ENCODE peak calls at places on chromosomes 5 and 9, in five cellular contexts. Q, D, W, B and K are unnamed samples.

GRCh38 chr9:83444110-83444509 is 94.1 kb downstream of the FRMD3 start:
- DNase-seq in Q (no peak), D (no peak), W (peak; percentile 14), B (no peak), K (no peak)

GRCh38 chr9:27247756-27248155 is 49.2 kb downstream of the EQTN start:
- DNase-seq in Q (no peak), D (peak; percentile 46), W (peak; percentile 57), B (peak; percentile 13), K (no peak)

GRCh38 chr5:55289808-55290207 is 17.7 kb downstream of the DHX29 start:
- DNase-seq in Q (no peak), D (no peak), W (no peak), B (no peak), K (no peak)

GRCh38 chr5:67243349-67243748 is 46.8 kb upstream of the CD180 start:
- DNase-seq in Q (no peak), D (no peak), W (no peak), B (no peak), K (no peak)

GRCh38 chr5:148897842-148898241 is 71.4 kb downstream of the ADRB2 start:
- DNase-seq in Q (no peak), D (no peak), W (no peak), B (no peak), K (no peak)

GRCh38 chr9:12640021-12640587 is 53.1 kb upstream of the TYRP1 start:
- DNase-seq in Q (no peak), D (no peak), W (peak; percentile 41), B (peak; percentile 54), K (no peak)

GRCh38 chr9:136531904-136532798 is 13.7 kb downstream of the NOTCH1 start:
- DNase-seq in Q (no peak), D (no peak), W (no peak), B (no peak), K (no peak)

GRCh38 chr9:108786756-108787663 is 68.8 kb downstream of the ACTL7B start:
- DNase-seq in Q (no peak), D (no peak), W (peak; percentile 71), B (peak; percentile 21), K (no peak)

GRCh38 chr9:35029241-35029640 is 39.7 kb downstream of the DNAJB5 start:
- DNase-seq in Q (no peak), D (no peak), W (no peak), B (no peak), K (no peak)

GRCh38 chr5:72451771-72452505 is 55.3 kb downstream of the ZNF366 start:
- DNase-seq in Q (no peak), D (peak; percentile 56), W (peak; percentile 80), B (no peak), K (peak; percentile 61)

GRCh38 chr9:137813167-137813566 is 64.4 kb upstream of the CACNA1B start:
- DNase-seq in Q (no peak), D (no peak), W (no peak), B (no peak), K (no peak)

GRCh38 chr9:91954841-91955471 is 4.9 kb upstream of the ROR2 start:
- DNase-seq in Q (no peak), D (peak; percentile 56), W (peak; percentile 81), B (peak; percentile 58), K (no peak)

GRCh38 chr9:21919377-21920362 is 74.5 kb downstream of the CDKN2A start:
- DNase-seq in Q (no peak), D (no peak), W (peak; percentile 85), B (no peak), K (no peak)

GRCh38 chr5:148831590-148832565 is 5.5 kb downstream of the ADRB2 start:
- DNase-seq in Q (no peak), D (peak; percentile 49), W (no peak), B (no peak), K (peak; percentile 29)

GRCh38 chr5:87252283-87252605 is 15.4 kb upstream of the RASA1 start:
- DNase-seq in Q (no peak), D (no peak), W (no peak), B (no peak), K (no peak)

GRCh38 chr5:168353216-168353957 is 61.9 kb downstream of the WWC1 start:
- DNase-seq in Q (no peak), D (no peak), W (no peak), B (no peak), K (no peak)

GRCh38 chr9:112777914-112778313 is 27.4 kb downstream of the SNX30 start:
- DNase-seq in Q (no peak), D (peak; percentile 34), W (peak; percentile 45), B (no peak), K (no peak)

GRCh38 chr5:98656106-98656795 is 117.2 kb upstream of the RGMB start:
- DNase-seq in Q (no peak), D (no peak), W (no peak), B (peak; percentile 27), K (no peak)

GRCh38 chr5:150211156-150212030 is 21.5 kb downstream of the SLC6A7 start:
- DNase-seq in Q (no peak), D (no peak), W (no peak), B (peak; percentile 76), K (peak; percentile 73)